ENCODE peak calls at places on chromosomes 7 and 10, in five cellular contexts. A, L, V, U and Y are unnamed samples.

GRCh38 chr7:22129819-22130580 is 184.3 kb upstream of the CDCA7L start:
- DNase-seq in U (no peak), L (no peak), A (no peak), V (no peak), Y (no peak)

GRCh38 chr10:8586504-8586903 is 532.0 kb downstream of the GATA3 start:
- DNase-seq in A (no peak), L (no peak), V (no peak), U (no peak), Y (peak; percentile 84)

GRCh38 chr7:151348970-151349369 is 7.4 kb downstream of the NUB1 start:
- DNase-seq in A (no peak), L (no peak), V (no peak), U (no peak), Y (no peak)

GRCh38 chr10:103554488-103555320 is 61.2 kb downstream of the NEURL1 start:
- DNase-seq in A (peak; percentile 33), V (no peak), U (peak; percentile 67), L (peak; percentile 84), Y (peak; percentile 39)

GRCh38 chr10:30422981-30423654 is 10.9 kb upstream of the MAP3K8 start:
- DNase-seq in A (no peak), U (peak; percentile 51), V (no peak), L (peak; percentile 81), Y (peak; percentile 78)

GRCh38 chr10:475709-476457 is 213.6 kb downstream of the DIP2C start:
- DNase-seq in U (no peak), L (peak; percentile 52), A (no peak), V (no peak), Y (no peak)

GRCh38 chr7:149459540-149460433 is 1.1 kb downstream of the ZNF777 start:
- DNase-seq in U (no peak), A (no peak), L (no peak), V (no peak), Y (peak; percentile 20)

GRCh38 chr7:120724448-120724847 is 133.5 kb downstream of the TSPAN12 start:
- DNase-seq in L (no peak), A (no peak), V (no peak), U (no peak), Y (no peak)

GRCh38 chr10:77887631-77888355 is 38.8 kb downstream of the DLG5 start:
- DNase-seq in V (no peak), L (peak; percentile 66), U (no peak), A (no peak), Y (no peak)

GRCh38 chr10:77881636-77882035 is 44.9 kb downstream of the DLG5 start:
- DNase-seq in L (no peak), U (peak; percentile 57), V (no peak), A (no peak), Y (no peak)

GRCh38 chr10:77886795-77887355 is 39.7 kb downstream of the DLG5 start:
- DNase-seq in U (no peak), V (no peak), L (no peak), A (no peak), Y (no peak)

GRCh38 chr10:77881222-77881621 is 45.3 kb downstream of the DLG5 start:
- DNase-seq in A (no peak), U (no peak), L (no peak), V (no peak), Y (no peak)

GRCh38 chr10:77884181-77884580 is 42.4 kb downstream of the DLG5 start:
- DNase-seq in V (no peak), U (no peak), A (no peak), L (no peak), Y (no peak)
- H3K4me1 ChIP-seq in V (peaks cover 14% of the 10 kb centered on the region), U (peaks cover 72% of the 10 kb centered on the region), A (peaks cover 20% of the 10 kb centered on the region), L (peaks cover 24% of the 10 kb centered on the region), Y (peaks cover 28% of the 10 kb centered on the region)

GRCh38 chr7:143495806-143496672 is 18.4 kb downstream of the TAS2R41 start:
- DNase-seq in L (no peak), V (no peak), A (no peak), U (no peak), Y (no peak)
- H3K4me1 ChIP-seq in L (no peaks in the 10 kb centered on the region), V (peaks cover 5% of the 10 kb centered on the region), A (peaks cover 17% of the 10 kb centered on the region), U (peaks cover 10% of the 10 kb centered on the region), Y (no peaks in the 10 kb centered on the region)

GRCh38 chr7:135707570-135707966 is 20.4 kb downstream of the SLC13A4 start:
- DNase-seq in V (no peak), L (no peak), U (no peak), A (no peak), Y (peak; percentile 16)
- H3K4me1 ChIP-seq in V (no peaks in the 10 kb centered on the region), L (no peaks in the 10 kb centered on the region), U (no peaks in the 10 kb centered on the region), A (peaks cover 6% of the 10 kb centered on the region), Y (peaks cover 27% of the 10 kb centered on the region)

DNA sequence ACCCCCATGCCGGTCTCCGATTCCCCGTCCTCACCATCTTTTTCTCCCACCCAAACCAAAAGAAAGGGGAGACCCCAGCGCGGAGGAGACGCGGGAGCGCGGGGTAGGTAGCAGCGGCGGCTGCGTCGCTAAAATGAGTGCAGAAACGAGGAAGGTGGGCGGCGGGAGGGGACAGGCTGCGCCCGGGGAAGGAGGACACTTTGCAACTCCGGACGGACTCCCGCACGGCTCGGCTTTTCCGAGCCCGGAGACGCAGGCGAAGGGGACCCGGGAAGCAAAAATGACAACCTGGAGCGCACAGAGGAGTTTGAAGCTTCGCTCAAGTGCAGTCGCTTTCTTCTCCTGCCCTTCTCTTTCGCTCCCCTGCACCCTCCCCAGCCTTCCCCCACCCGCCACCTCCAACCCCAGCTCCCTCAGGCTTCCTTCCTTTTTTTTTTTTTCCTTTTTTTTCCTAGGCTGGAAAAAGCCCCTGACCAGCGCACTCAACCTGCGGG is 481 bp downstream of the SFMBT2 start:
- DNase-seq in A (peak; percentile 21), V (no peak), U (peak; percentile 31), L (peak; percentile 76), Y (no peak)
- H3K4me1 ChIP-seq in A (peaks cover 21% of the 10 kb centered on the region), V (no peaks in the 10 kb centered on the region), U (peaks cover 16% of the 10 kb centered on the region), L (no peaks in the 10 kb centered on the region), Y (peaks cover 29% of the 10 kb centered on the region)

GRCh38 chr7:131107343-131108211 is 220.1 kb upstream of the MKLN1 start:
- DNase-seq in A (peak; percentile 79), L (peak; percentile 86), U (peak; percentile 68), V (peak; percentile 44), Y (peak; percentile 63)

GRCh38 chr7:131106681-131107342 is 220.9 kb upstream of the MKLN1 start:
- DNase-seq in L (peak; percentile 89), A (peak; percentile 71), U (peak; percentile 56), V (no peak), Y (no peak)

GRCh38 chr7:131104611-131105293 is 222.9 kb upstream of the MKLN1 start:
- DNase-seq in L (no peak), V (no peak), U (no peak), A (no peak), Y (no peak)

GRCh38 chr7:131105294-131105802 is 222.3 kb upstream of the MKLN1 start:
- DNase-seq in L (no peak), A (no peak), V (no peak), U (no peak), Y (no peak)

GRCh38 chr7:131105803-131106680 is 221.6 kb upstream of the MKLN1 start:
- DNase-seq in U (peak; percentile 86), V (no peak), L (peak; percentile 96), A (peak; percentile 81), Y (peak; percentile 73)
- H3K4me1 ChIP-seq in U (peaks cover 48% of the 10 kb centered on the region), V (peaks cover 19% of the 10 kb centered on the region), L (peaks cover 16% of the 10 kb centered on the region), A (peaks cover 54% of the 10 kb centered on the region), Y (peaks cover 49% of the 10 kb centered on the region)

GRCh38 chr10:71251319-71251718 is 38.9 kb downstream of the UNC5B start:
- DNase-seq in U (no peak), A (no peak), L (no peak), V (no peak), Y (no peak)
- H3K4me1 ChIP-seq in U (peaks cover 14% of the 10 kb centered on the region), A (peaks cover 81% of the 10 kb centered on the region), L (no peaks in the 10 kb centered on the region), V (peaks cover 41% of the 10 kb centered on the region), Y (peaks cover 42% of the 10 kb centered on the region)

GRCh38 chr7:129775695-129776396 is 164.3 kb downstream of the NRF1 start:
- DNase-seq in L (no peak), U (no peak), V (no peak), A (no peak), Y (no peak)
- H3K4me1 ChIP-seq in L (no peaks in the 10 kb centered on the region), U (peaks cover 3% of the 10 kb centered on the region), V (peaks cover 14% of the 10 kb centered on the region), A (peaks cover 8% of the 10 kb centered on the region), Y (peaks cover 7% of the 10 kb centered on the region)

GRCh38 chr10:35388682-35389081 is 52.4 kb downstream of the CCNY start:
- DNase-seq in V (no peak), A (no peak), L (no peak), U (no peak), Y (no peak)

GRCh38 chr10:35387768-35388167 is 51.5 kb downstream of the CCNY start:
- DNase-seq in V (no peak), A (no peak), U (no peak), L (no peak), Y (peak; percentile 47)

GRCh38 chr10:35388197-35388596 is 51.9 kb downstream of the CCNY start:
- DNase-seq in U (no peak), A (no peak), L (no peak), V (no peak), Y (no peak)

GRCh38 chr10:35384265-35384868 is 48.1 kb downstream of the CCNY start:
- DNase-seq in A (no peak), L (no peak), V (no peak), U (no peak), Y (peak; percentile 39)

GRCh38 chr10:35386594-35387174 is 50.4 kb downstream of the CCNY start:
- DNase-seq in V (no peak), L (peak; percentile 76), A (peak; percentile 75), U (no peak), Y (no peak)
- H3K4me1 ChIP-seq in V (no peaks in the 10 kb centered on the region), L (peaks cover 5% of the 10 kb centered on the region), A (peaks cover 84% of the 10 kb centered on the region), U (peaks cover 29% of the 10 kb centered on the region), Y (peaks cover 31% of the 10 kb centered on the region)